ENCODE peak calls at places on chromosomes 13 and 19, in seven cellular contexts. M is IMR-90, R is keratinocyte, I is H9, W is astrocyte, U is HCT116, C is PC-3. Y is an unnamed sample.

GRCh38 chr19:38952395-38953165 is 21.8 kb downstream of the MRPS12 start:
- DNase-seq in W (no peak), I (peak; percentile 50), C (peak; percentile 75), U (no peak), R (no peak), M (peak; percentile 16), Y (peak; percentile 41)

GRCh38 chr19:41753936-41754529 is 1.3 kb upstream of the CEACAM6 start:
- DNase-seq in I (peak; percentile 47), U (peak; percentile 39), M (peak; percentile 4), C (peak; percentile 69), R (no peak), W (no peak), Y (peak; percentile 71)

GRCh38 chr13:75769141-75769905 is 133.2 kb downstream of the LMO7 start:
- DNase-seq in M (no peak), U (no peak), W (no peak), R (no peak), C (no peak), I (no peak), Y (no peak)

GRCh38 chr19:38469151-38469550 is 35.7 kb downstream of the RYR1 start:
- DNase-seq in R (no peak), I (no peak), W (no peak), U (no peak), C (no peak), M (no peak), Y (no peak)

GRCh38 chr19:33302175-33302973 is at the start of gene CEBPA:
- DNase-seq in R (no peak), C (peak; percentile 74), I (peak; percentile 84), M (peak; percentile 72), W (peak; percentile 55), U (peak; percentile 70), Y (no peak)

GRCh38 chr13:82115391-82115790 is 1766.9 kb downstream of the SLITRK1 start:
- DNase-seq in R (no peak), U (no peak), W (no peak), I (no peak), M (no peak), C (no peak), Y (no peak)

GRCh38 chr19:2820112-2820702 is 539 bp downstream of the ZNF554 start:
- DNase-seq in M (no peak), I (peak; percentile 48), R (no peak), U (no peak), C (no peak), W (no peak), Y (peak; percentile 43)

GRCh38 chr13:39144941-39145533 is 106.8 kb downstream of the NHLRC3 start:
- DNase-seq in R (peak; percentile 35), I (peak; percentile 51), C (peak; percentile 65), U (peak; percentile 41), W (peak; percentile 37), M (peak; percentile 70), Y (no peak)

GRCh38 chr19:30116984-30117555 is 175.0 kb downstream of the URI1 start:
- DNase-seq in U (no peak), M (no peak), I (no peak), W (no peak), C (no peak), R (no peak), Y (no peak)

GRCh38 chr13:95540848-95541247 is 11.7 kb upstream of the CLDN10 start:
- DNase-seq in U (no peak), M (no peak), I (no peak), C (no peak), R (no peak), W (no peak), Y (no peak)

GRCh38 chr13:24683833-24684599 is 3.8 kb downstream of the ATP12A start:
- DNase-seq in I (peak; percentile 86), M (peak; percentile 23), C (peak; percentile 52), R (no peak), W (no peak), U (peak; percentile 24), Y (peak; percentile 69)

GRCh38 chr13:34025746-34026145 is 207.8 kb downstream of the RFC3 start:
- DNase-seq in W (peak; percentile 87), M (peak; percentile 8), I (no peak), R (no peak), C (peak; percentile 76), U (no peak), Y (no peak)

GRCh38 chr19:10896851-10897526 is 25.6 kb downstream of the CARM1 start:
- DNase-seq in I (no peak), C (peak; percentile 66), U (no peak), M (peak; percentile 69), R (no peak), W (no peak), Y (no peak)

GRCh38 chr13:42696191-42696590 is 85.2 kb upstream of the FAM216B start:
- DNase-seq in W (peak; percentile 86), C (peak; percentile 80), I (no peak), R (peak; percentile 75), U (no peak), M (peak; percentile 80), Y (no peak)

GRCh38 chr19:39680593-39680992 is 23.7 kb upstream of the LGALS14 start:
- DNase-seq in W (no peak), R (no peak), M (no peak), C (no peak), I (no peak), U (no peak), Y (no peak)

GRCh38 chr13:97074618-97075017 is 80.3 kb upstream of the OXGR1 start:
- DNase-seq in C (no peak), R (no peak), M (no peak), I (no peak), W (no peak), U (no peak), Y (no peak)

GRCh38 chr19:28736528-28736927 is 476.4 kb downstream of the UQCRFS1 start:
- DNase-seq in M (no peak), W (no peak), C (no peak), U (no peak), I (no peak), R (no peak), Y (no peak)

GRCh38 chr19:56156768-56157167 is 15.7 kb downstream of the ZNF444 start:
- DNase-seq in W (no peak), U (no peak), C (no peak), I (no peak), M (no peak), R (no peak), Y (no peak)

GRCh38 chr13:94703721-94704314 is 8.5 kb downstream of the SOX21 start:
- DNase-seq in U (no peak), W (no peak), I (no peak), M (no peak), R (no peak), C (no peak), Y (no peak)

GRCh38 chr19:42942187-42942789 is 5.3 kb upstream of the PSG7 start:
- DNase-seq in C (peak; percentile 44), I (no peak), W (peak; percentile 4), U (peak; percentile 22), M (peak; percentile 20), R (no peak), Y (no peak)

GRCh38 chr13:44667950-44668349 is 91.8 kb upstream of the TSC22D1 start:
- DNase-seq in I (no peak), M (peak; percentile 53), R (no peak), C (no peak), W (peak; percentile 82), U (no peak), Y (no peak)

GRCh38 chr13:44927953-44928352 is 61.3 kb downstream of the NUFIP1 start:
- DNase-seq in R (no peak), W (no peak), C (no peak), U (no peak), M (peak; percentile 45), I (no peak), Y (no peak)

GRCh38 chr13:66322193-66322592 is 907.9 kb downstream of the PCDH9 start:
- DNase-seq in M (no peak), W (no peak), R (no peak), U (no peak), C (no peak), I (no peak), Y (no peak)

DNA sequence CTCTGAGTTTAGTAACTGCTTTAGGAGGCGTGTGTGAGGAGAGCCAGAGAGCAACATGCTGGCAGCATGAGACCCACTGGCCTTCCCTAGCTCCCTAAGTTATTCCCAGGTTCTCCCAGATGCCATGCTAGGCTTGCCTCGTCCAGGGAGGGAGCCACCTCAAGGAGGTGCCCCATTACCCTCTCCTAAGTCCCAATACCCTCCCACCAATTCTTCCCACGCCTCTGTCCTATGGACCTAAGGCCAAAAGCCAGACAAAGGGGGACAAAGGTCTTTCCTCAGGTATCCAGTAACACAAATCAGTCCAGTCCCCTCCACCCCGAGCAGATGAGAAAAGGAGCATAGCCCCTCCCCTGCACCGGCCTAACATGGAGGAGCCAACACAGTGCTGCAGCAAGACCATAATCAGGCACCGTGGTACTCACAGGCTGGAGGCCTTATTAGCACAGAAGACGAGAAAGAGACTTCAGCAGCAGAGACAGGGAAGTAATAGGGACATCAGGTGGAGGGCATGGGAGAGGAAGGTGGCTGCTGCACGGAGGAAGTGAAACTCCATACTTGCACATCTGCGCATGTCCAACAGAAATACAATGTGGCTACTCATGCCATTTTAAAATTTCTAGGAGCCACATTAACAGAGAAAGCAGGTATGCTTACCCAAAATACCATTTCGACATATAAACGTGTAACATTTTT is 46.3 kb downstream of the BRD4 start:
- DNase-seq in M (no peak), R (no peak), U (no peak), I (no peak), C (no peak), W (no peak), Y (no peak)
- H3K4me2 ChIP-seq in M (no peak overlapping the region), R (no peak overlapping the region), U (no peak overlapping the region), I (no peak overlapping the region), C (no peak overlapping the region), W (no peak overlapping the region), Y (no peak overlapping the region)

DNA sequence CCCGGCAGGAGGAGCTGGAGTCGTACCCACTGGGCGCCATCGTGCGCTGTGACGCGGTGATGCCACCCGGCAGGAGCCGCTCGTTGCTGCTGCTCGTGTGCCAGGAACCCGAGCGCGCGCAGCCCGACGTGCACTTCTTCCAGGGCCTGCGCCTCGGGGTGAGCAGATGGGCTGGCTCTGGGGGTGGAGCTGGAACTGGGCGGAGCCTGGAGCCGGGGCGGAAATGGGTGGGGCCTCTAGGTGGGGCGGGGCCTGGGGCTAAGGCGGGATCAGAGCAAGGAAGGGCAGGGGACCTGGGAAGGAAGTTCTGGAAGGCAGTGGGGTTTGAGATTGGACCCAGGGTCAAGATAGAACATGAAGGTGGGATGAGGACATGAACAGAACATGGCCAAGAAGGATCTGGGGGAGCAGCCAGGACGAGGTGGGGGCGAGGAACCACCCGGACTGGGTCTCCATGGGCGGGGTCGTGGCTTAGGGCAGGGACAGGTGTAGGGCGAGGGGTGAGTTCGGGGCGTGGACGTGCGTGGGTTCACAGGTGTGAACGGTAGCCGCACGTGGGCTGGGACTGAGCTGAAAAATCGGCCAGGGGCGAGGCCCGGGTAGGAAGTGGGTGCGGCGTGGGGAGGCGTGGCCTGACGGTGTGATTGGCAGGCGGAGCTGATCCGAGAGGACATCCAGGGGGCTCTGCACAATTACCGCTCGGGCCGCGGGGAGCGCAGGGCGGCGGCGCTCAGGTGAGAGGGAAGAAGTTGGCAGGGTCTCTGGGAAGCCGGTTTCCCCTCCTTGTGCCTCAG is 4.6 kb downstream of the EPS8L1 start:
- DNase-seq in R (peak; percentile 55), W (no peak), U (peak; percentile 84), M (peak; percentile 55), I (peak; percentile 92), C (no peak), Y (peak; percentile 49)
- H3K9ac ChIP-seq in R (peak overlapping the region; percentile 63), W (no peak overlapping the region), U (peak overlapping the region; percentile 79), M (no peak overlapping the region), I (no peak overlapping the region), C (no peak overlapping the region), Y (no peak overlapping the region)

GRCh38 chr19:54376610-54377009 is 11.9 kb upstream of the LAIR1 start:
- DNase-seq in W (no peak), R (no peak), U (no peak), C (no peak), I (no peak), M (no peak), Y (peak; percentile 76)
- H3K4me1 ChIP-seq in W (no peaks in the 10 kb centered on the region), R (no peaks in the 10 kb centered on the region), U (no peaks in the 10 kb centered on the region), C (no peaks in the 10 kb centered on the region), I (no peaks in the 10 kb centered on the region), M (no peaks in the 10 kb centered on the region), Y (peaks cover 75% of the 10 kb centered on the region)

GRCh38 chr19:46892252-46893179 is 31.7 kb downstream of the ARHGAP35 start:
- DNase-seq in R (no peak), U (no peak), W (no peak), C (no peak), I (no peak), M (no peak), Y (no peak)
- H3K4me2 ChIP-seq in R (no peak overlapping the region), U (no peak overlapping the region), W (no peak overlapping the region), C (no peak overlapping the region), I (no peak overlapping the region), M (no peak overlapping the region), Y (no peak overlapping the region)

Y was measured in DND-41.